ENCODE peak calls at places on chromosome 3, in seven cellular contexts. One of them, this sample, is unnamed.
A peak's percentile ranks its signal among the peaks of the same experiment; 100 is the strongest.

GRCh38 chr3:182970811-182971418 is 9.4 kb downstream of the DCUN1D1 start:
- DNase-seq in K562: no peak
- DNase-seq in H1: no peak
- DNase-seq in HCT116: no peak
- DNase-seq in SK-N-SH: no peak
- DNase-seq in GM12878: no peak
- DNase-seq in HepG2: peak; percentile 29
- DNase-seq in this sample: no peak

GRCh38 chr3:161322781-161323568 is 48.3 kb downstream of the SPTSSB start:
- DNase-seq in K562: no peak
- DNase-seq in GM12878: no peak
- DNase-seq in H1: no peak
- DNase-seq in SK-N-SH: no peak
- DNase-seq in HepG2: peak; percentile 90
- DNase-seq in HCT116: no peak
- DNase-seq in this sample: peak; percentile 65

GRCh38 chr3:165336786-165337185 is 140.6 kb upstream of the SLITRK3 start:
- DNase-seq in H1: no peak
- DNase-seq in SK-N-SH: no peak
- DNase-seq in GM12878: no peak
- DNase-seq in HCT116: no peak
- DNase-seq in K562: no peak
- DNase-seq in HepG2: no peak
- DNase-seq in this sample: no peak

GRCh38 chr3:43503067-43503728 is 118.6 kb downstream of the ANO10 start:
- DNase-seq in GM12878: no peak
- DNase-seq in SK-N-SH: peak; percentile 23
- DNase-seq in H1: no peak
- DNase-seq in HCT116: peak; percentile 12
- DNase-seq in HepG2: peak; percentile 15
- DNase-seq in K562: no peak
- DNase-seq in this sample: peak; percentile 52

GRCh38 chr3:15601046-15601398 is 347 bp downstream of the HACL1 start:
- DNase-seq in GM12878: no peak
- DNase-seq in H1: no peak
- DNase-seq in K562: peak; percentile 15
- DNase-seq in HepG2: no peak
- DNase-seq in HCT116: no peak
- DNase-seq in SK-N-SH: no peak
- DNase-seq in this sample: no peak

GRCh38 chr3:186669378-186670084 is 3.7 kb downstream of the HRG start:
- DNase-seq in HepG2: no peak
- DNase-seq in GM12878: no peak
- DNase-seq in HCT116: peak; percentile 35
- DNase-seq in K562: no peak
- DNase-seq in SK-N-SH: no peak
- DNase-seq in H1: no peak
- DNase-seq in this sample: no peak

GRCh38 chr3:151203053-151203420 is at the start of gene GPR171:
- DNase-seq in HepG2: no peak
- DNase-seq in H1: no peak
- DNase-seq in SK-N-SH: no peak
- DNase-seq in K562: no peak
- DNase-seq in GM12878: peak; percentile 33
- DNase-seq in HCT116: no peak
- DNase-seq in this sample: no peak

GRCh38 chr3:106056919-106057318 is 188.1 kb upstream of the CBLB start:
- DNase-seq in GM12878: no peak
- DNase-seq in SK-N-SH: no peak
- DNase-seq in K562: no peak
- DNase-seq in H1: no peak
- DNase-seq in HCT116: no peak
- DNase-seq in HepG2: no peak
- DNase-seq in this sample: no peak

GRCh38 chr3:106333911-106334618 is 465.3 kb upstream of the CBLB start:
- DNase-seq in GM12878: no peak
- DNase-seq in H1: no peak
- DNase-seq in SK-N-SH: no peak
- DNase-seq in K562: no peak
- DNase-seq in HCT116: no peak
- DNase-seq in HepG2: no peak
- DNase-seq in this sample: no peak

GRCh38 chr3:111690242-111690641 is 95.1 kb upstream of the ZBED2 start:
- DNase-seq in SK-N-SH: no peak
- DNase-seq in HepG2: no peak
- DNase-seq in GM12878: no peak
- DNase-seq in HCT116: no peak
- DNase-seq in H1: no peak
- DNase-seq in K562: no peak
- DNase-seq in this sample: no peak

GRCh38 chr3:171781711-171782127 is 28.6 kb downstream of the PLD1 start:
- DNase-seq in SK-N-SH: no peak
- DNase-seq in K562: no peak
- DNase-seq in HepG2: peak; percentile 21
- DNase-seq in GM12878: no peak
- DNase-seq in H1: no peak
- DNase-seq in HCT116: no peak
- DNase-seq in this sample: no peak

GRCh38 chr3:14132120-14132519 is 7.3 kb downstream of the TMEM43 start:
- DNase-seq in HepG2: no peak
- DNase-seq in SK-N-SH: no peak
- DNase-seq in K562: no peak
- DNase-seq in H1: no peak
- DNase-seq in HCT116: no peak
- DNase-seq in GM12878: no peak
- DNase-seq in this sample: no peak

GRCh38 chr3:143122089-143122430 is 2.5 kb downstream of the CHST2 start:
- DNase-seq in GM12878: no peak
- DNase-seq in H1: no peak
- DNase-seq in K562: no peak
- DNase-seq in SK-N-SH: no peak
- DNase-seq in HepG2: no peak
- DNase-seq in HCT116: no peak
- DNase-seq in this sample: no peak

GRCh38 chr3:28901029-28901428 is 379.8 kb upstream of the RBMS3 start:
- DNase-seq in HCT116: no peak
- DNase-seq in SK-N-SH: no peak
- DNase-seq in GM12878: no peak
- DNase-seq in HepG2: no peak
- DNase-seq in K562: no peak
- DNase-seq in H1: no peak
- DNase-seq in this sample: no peak

GRCh38 chr3:128217702-128218475 is 64.6 kb downstream of the EEFSEC start:
- DNase-seq in H1: no peak
- DNase-seq in HCT116: no peak
- DNase-seq in K562: no peak
- DNase-seq in SK-N-SH: peak; percentile 41
- DNase-seq in HepG2: peak; percentile 8
- DNase-seq in GM12878: peak; percentile 20
- DNase-seq in this sample: no peak

GRCh38 chr3:33186524-33187367 is 31.9 kb downstream of the SUSD5 start:
- DNase-seq in H1: no peak
- DNase-seq in HCT116: no peak
- DNase-seq in SK-N-SH: no peak
- DNase-seq in HepG2: peak; percentile 86
- DNase-seq in GM12878: no peak
- DNase-seq in K562: no peak
- DNase-seq in this sample: no peak

GRCh38 chr3:5304789-5305680 is 117.5 kb downstream of the EDEM1 start:
- DNase-seq in SK-N-SH: peak; percentile 37
- DNase-seq in K562: peak; percentile 63
- DNase-seq in HepG2: peak; percentile 34
- DNase-seq in H1: peak; percentile 10
- DNase-seq in HCT116: peak; percentile 31
- DNase-seq in GM12878: no peak
- DNase-seq in this sample: peak; percentile 79

GRCh38 chr3:72887378-72887722 is 496 bp upstream of the GXYLT2 start:
- DNase-seq in H1: no peak
- DNase-seq in K562: no peak
- DNase-seq in HCT116: no peak
- DNase-seq in GM12878: no peak
- DNase-seq in HepG2: no peak
- DNase-seq in SK-N-SH: no peak
- DNase-seq in this sample: no peak

GRCh38 chr3:53845881-53846133 is 412 bp downstream of the CHDH start:
- DNase-seq in HepG2: no peak
- DNase-seq in K562: no peak
- DNase-seq in HCT116: no peak
- DNase-seq in GM12878: no peak
- DNase-seq in SK-N-SH: peak; percentile 75
- DNase-seq in H1: no peak
- DNase-seq in this sample: no peak

GRCh38 chr3:15800780-15801179 is 3.0 kb upstream of the ANKRD28 start:
- DNase-seq in K562: no peak
- DNase-seq in SK-N-SH: no peak
- DNase-seq in HepG2: no peak
- DNase-seq in H1: no peak
- DNase-seq in GM12878: no peak
- DNase-seq in HCT116: no peak
- DNase-seq in this sample: no peak

GRCh38 chr3:128736598-128736997 is 10.6 kb downstream of the RAB7A start:
- DNase-seq in H1: no peak
- DNase-seq in GM12878: no peak
- DNase-seq in HCT116: no peak
- DNase-seq in K562: no peak
- DNase-seq in SK-N-SH: no peak
- DNase-seq in HepG2: no peak
- DNase-seq in this sample: no peak

GRCh38 chr3:172516318-172517214 is 6.7 kb downstream of the TNFSF10 start:
- DNase-seq in GM12878: no peak
- DNase-seq in HepG2: no peak
- DNase-seq in H1: no peak
- DNase-seq in K562: no peak
- DNase-seq in SK-N-SH: no peak
- DNase-seq in HCT116: no peak
- DNase-seq in this sample: peak; percentile 47

GRCh38 chr3:30124435-30125390 is 481.7 kb upstream of the TGFBR2 start:
- DNase-seq in SK-N-SH: no peak
- DNase-seq in GM12878: no peak
- DNase-seq in HCT116: no peak
- DNase-seq in H1: no peak
- DNase-seq in HepG2: no peak
- DNase-seq in K562: no peak
- DNase-seq in this sample: no peak

GRCh38 chr3:122074621-122075265 is 19.6 kb downstream of the CD86 start:
- DNase-seq in HCT116: no peak
- DNase-seq in GM12878: peak; percentile 92
- DNase-seq in HepG2: no peak
- DNase-seq in K562: no peak
- DNase-seq in SK-N-SH: no peak
- DNase-seq in H1: no peak
- DNase-seq in this sample: no peak

GRCh38 chr3:55854395-55854994 is 367.4 kb upstream of the WNT5A start:
- DNase-seq in HCT116: no peak
- DNase-seq in SK-N-SH: peak; percentile 39
- DNase-seq in GM12878: no peak
- DNase-seq in H1: no peak
- DNase-seq in HepG2: no peak
- DNase-seq in K562: no peak
- DNase-seq in this sample: no peak

GRCh38 chr3:11306815-11307589 is 34.8 kb downstream of the ATG7 start:
- DNase-seq in H1: no peak
- DNase-seq in SK-N-SH: no peak
- DNase-seq in GM12878: no peak
- DNase-seq in K562: no peak
- DNase-seq in HCT116: no peak
- DNase-seq in HepG2: no peak
- DNase-seq in this sample: no peak
- TF ChIP-seq JUND in H1: no peak
- TF ChIP-seq JUND in SK-N-SH: no peak
- TF ChIP-seq JUND in GM12878: no peak
- TF ChIP-seq JUND in K562: no peak
- TF ChIP-seq JUND in HCT116: no peak
- TF ChIP-seq JUND in HepG2: no peak
- TF ChIP-seq JUND in this sample: no peak

DNA sequence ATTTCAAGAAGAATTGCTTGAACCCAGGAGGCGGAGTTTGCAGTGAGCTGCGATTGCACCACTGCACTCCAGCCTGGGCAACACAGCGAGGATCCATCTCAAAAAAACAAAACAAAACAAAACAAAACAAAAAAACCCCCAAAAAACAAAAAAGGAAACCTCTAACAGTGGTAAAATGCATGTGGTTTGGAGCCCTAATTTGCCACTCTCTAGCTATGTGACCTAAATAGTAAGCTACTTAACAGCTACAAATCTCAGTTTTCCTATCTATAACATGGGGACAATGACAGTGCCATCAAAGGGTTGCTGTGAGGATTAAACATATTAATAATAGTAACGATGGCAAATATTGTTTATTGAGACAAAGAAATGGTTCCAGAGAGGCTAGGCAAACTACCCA is 119.4 kb upstream of the LMOD3 start:
- DNase-seq in HCT116: no peak
- DNase-seq in HepG2: no peak
- DNase-seq in K562: no peak
- DNase-seq in H1: no peak
- DNase-seq in GM12878: peak; percentile 25
- DNase-seq in SK-N-SH: no peak
- DNase-seq in this sample: no peak
- TF ChIP-seq JUND in HCT116: no peak
- TF ChIP-seq JUND in HepG2: no peak
- TF ChIP-seq JUND in K562: no peak
- TF ChIP-seq JUND in H1: no peak
- TF ChIP-seq JUND in GM12878: no peak
- TF ChIP-seq JUND in SK-N-SH: no peak
- TF ChIP-seq JUND in this sample: no peak

GRCh38 chr3:123406598-123406997 is 42.3 kb downstream of the ADCY5 start:
- DNase-seq in H1: no peak
- DNase-seq in K562: no peak
- DNase-seq in GM12878: no peak
- DNase-seq in SK-N-SH: no peak
- DNase-seq in HepG2: no peak
- DNase-seq in HCT116: no peak
- DNase-seq in this sample: no peak

GRCh38 chr3:123412076-123412475 is 36.8 kb downstream of the ADCY5 start:
- DNase-seq in SK-N-SH: no peak
- DNase-seq in HCT116: no peak
- DNase-seq in K562: peak; percentile 17
- DNase-seq in GM12878: no peak
- DNase-seq in H1: no peak
- DNase-seq in HepG2: no peak
- DNase-seq in this sample: no peak

GRCh38 chr3:123410149-123410515 is 38.8 kb downstream of the ADCY5 start:
- DNase-seq in HepG2: no peak
- DNase-seq in K562: no peak
- DNase-seq in GM12878: no peak
- DNase-seq in H1: no peak
- DNase-seq in SK-N-SH: no peak
- DNase-seq in HCT116: no peak
- DNase-seq in this sample: no peak

GRCh38 chr3:123411340-123412040 is 37.4 kb downstream of the ADCY5 start:
- DNase-seq in GM12878: no peak
- DNase-seq in HepG2: no peak
- DNase-seq in HCT116: no peak
- DNase-seq in SK-N-SH: no peak
- DNase-seq in H1: no peak
- DNase-seq in K562: no peak
- DNase-seq in this sample: no peak

GRCh38 chr3:123409443-123410148 is 39.3 kb downstream of the ADCY5 start:
- DNase-seq in K562: no peak
- DNase-seq in GM12878: no peak
- DNase-seq in HCT116: no peak
- DNase-seq in SK-N-SH: no peak
- DNase-seq in H1: no peak
- DNase-seq in HepG2: no peak
- DNase-seq in this sample: no peak
- TF ChIP-seq JUND in K562: no peak
- TF ChIP-seq JUND in GM12878: no peak
- TF ChIP-seq JUND in HCT116: no peak
- TF ChIP-seq JUND in SK-N-SH: no peak
- TF ChIP-seq JUND in H1: no peak
- TF ChIP-seq JUND in HepG2: no peak
- TF ChIP-seq JUND in this sample: no peak

GRCh38 chr3:64022451-64023186 is 675 bp downstream of the PSMD6 start:
- DNase-seq in SK-N-SH: peak; percentile 21
- DNase-seq in GM12878: no peak
- DNase-seq in H1: no peak
- DNase-seq in HCT116: no peak
- DNase-seq in K562: peak; percentile 8
- DNase-seq in HepG2: no peak
- DNase-seq in this sample: no peak
- TF ChIP-seq JUND in SK-N-SH: no peak
- TF ChIP-seq JUND in GM12878: no peak
- TF ChIP-seq JUND in H1: no peak
- TF ChIP-seq JUND in HCT116: no peak
- TF ChIP-seq JUND in K562: no peak
- TF ChIP-seq JUND in HepG2: no peak
- TF ChIP-seq JUND in this sample: no peak

This sample was measured in T47D.